ENCODE peak calls at places on chromosomes 3 and 15, in ten cellular contexts. T is neural crest cell; C is CD4-positive, alpha-beta T cell; M is sigmoid colon; V is left ventricle myocardium inferior; P is AG10803; Y is thoracic aorta; L is transverse colon; S is HFF-Myc; X is fibroblast of the aortic adventitia. W is an unnamed sample.

GRCh38 chr3:152505926-152506325 is 237.2 kb downstream of the MBNL1 start:
- DNase-seq in T (no peak), C (no peak), M (no peak), V (no peak), P (no peak), Y (no peak), L (no peak), S (no peak), X (no peak), W (no peak)

GRCh38 chr3:12934431-12934830 is 93.1 kb upstream of the RPL32 start:
- DNase-seq in T (no peak), C (no peak), M (peak), V (peak), P (peak), Y (peak), L (no peak), S (no peak), X (peak), W (no peak)

GRCh38 chr3:62817678-62818077 is 57.5 kb downstream of the CADPS start:
- DNase-seq in T (no peak), C (no peak), M (no peak), V (no peak), P (peak), Y (no peak), L (no peak), S (no peak), X (no peak), W (no peak)

GRCh38 chr15:82020588-82020987 is 25.2 kb downstream of the MEX3B start:
- DNase-seq in T (no peak), C (no peak), M (no peak), V (no peak), P (no peak), Y (no peak), L (no peak), S (no peak), X (no peak), W (no peak)

GRCh38 chr3:122907471-122907870 is 112.6 kb downstream of the SLC49A4 start:
- DNase-seq in T (no peak), C (no peak), M (no peak), V (no peak), P (no peak), Y (no peak), L (no peak), S (no peak), X (no peak), W (no peak)

GRCh38 chr15:85690546-85691226 is 104.0 kb downstream of the KLHL25 start:
- DNase-seq in T (no peak), C (peak), M (no peak), V (no peak), P (no peak), Y (no peak), L (no peak), S (no peak), X (no peak), W (no peak)

GRCh38 chr3:152320201-152320617 is 51.5 kb downstream of the MBNL1 start:
- DNase-seq in T (no peak), C (no peak), M (no peak), V (no peak), P (no peak), Y (no peak), L (no peak), S (no peak), X (peak), W (no peak)

GRCh38 chr3:126621171-126621570 is 33.8 kb downstream of the TXNRD3 start:
- DNase-seq in T (no peak), C (no peak), M (no peak), V (peak), P (peak), Y (no peak), L (no peak), S (no peak), X (peak), W (no peak)

GRCh38 chr15:85993116-85993515 is 86.6 kb upstream of the AGBL1 start:
- DNase-seq in T (no peak), C (no peak), M (no peak), V (no peak), P (no peak), Y (no peak), L (no peak), S (no peak), X (no peak), W (no peak)

GRCh38 chr3:150797155-150797554 is 34.2 kb upstream of the SIAH2 start:
- DNase-seq in T (no peak), C (no peak), M (no peak), V (no peak), P (no peak), Y (no peak), L (no peak), S (no peak), X (no peak), W (no peak)

GRCh38 chr15:77181305-77182074 is 110.6 kb upstream of the TSPAN3 start:
- DNase-seq in T (no peak), C (no peak), M (no peak), V (no peak), P (no peak), Y (no peak), L (no peak), S (no peak), X (no peak), W (no peak)

GRCh38 chr3:60742606-60743145 is 508.6 kb downstream of the FHIT start:
- DNase-seq in T (peak), C (no peak), M (no peak), V (no peak), P (peak), Y (no peak), L (no peak), S (peak), X (peak), W (no peak)

GRCh38 chr3:151537751-151538150 is 76.9 kb upstream of the IGSF10 start:
- DNase-seq in T (no peak), C (no peak), M (no peak), V (no peak), P (peak), Y (no peak), L (no peak), S (no peak), X (peak), W (no peak)

GRCh38 chr15:89150286-89150685 is 62.0 kb downstream of the ABHD2 start:
- DNase-seq in T (no peak), C (no peak), M (no peak), V (no peak), P (no peak), Y (no peak), L (no peak), S (no peak), X (no peak), W (no peak)

DNA sequence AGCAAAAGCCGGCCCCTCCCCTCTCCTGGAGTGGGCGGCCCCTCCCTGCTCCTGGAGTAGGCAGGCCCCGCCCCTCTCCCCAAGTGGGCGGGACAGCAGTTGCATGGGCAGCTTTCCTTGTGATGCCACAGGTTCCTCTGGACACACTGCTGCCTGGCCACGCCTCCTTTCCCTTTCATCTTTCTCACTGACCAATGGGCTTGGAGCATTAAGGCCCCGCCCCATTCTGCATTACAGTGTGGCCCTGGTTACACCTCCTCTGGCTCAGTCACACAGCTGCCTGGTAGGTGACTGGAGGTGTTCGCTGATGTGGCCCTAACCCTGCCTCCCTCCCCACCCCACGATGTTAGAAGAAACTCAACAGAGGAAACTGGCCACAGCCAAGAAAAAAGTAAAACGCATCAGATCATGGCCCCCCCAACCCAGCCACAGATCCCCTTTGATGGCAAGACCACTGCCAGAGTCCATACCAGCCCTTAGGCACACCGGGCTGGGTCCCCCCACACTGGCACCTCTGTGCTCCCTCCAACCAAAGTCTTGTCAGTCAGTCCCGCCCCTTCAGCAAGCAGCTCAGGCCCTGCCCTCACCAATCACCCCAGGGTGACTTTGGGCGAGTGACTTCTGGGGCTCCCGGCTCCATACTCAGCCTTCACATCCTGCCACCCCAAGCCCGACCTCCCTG is 84.3 kb downstream of the ADAMTS7 start:
- DNase-seq in T (no peak), C (no peak), M (no peak), V (no peak), P (no peak), Y (no peak), L (peak), S (no peak), X (no peak), W (no peak)
- TF ChIP-seq CTCF in T (no peak), C (no peak), M (no peak), V (no peak), P (no peak), Y (no peak), L (no peak), S (no peak), X (no peak), W (no peak)

GRCh38 chr15:70147778-70148177 is 50.1 kb upstream of the TLE3 start:
- DNase-seq in T (no peak), C (no peak), M (no peak), V (no peak), P (no peak), Y (no peak), L (no peak), S (no peak), X (no peak), W (no peak)
- TF ChIP-seq CTCF in T (no peak), C (no peak), M (no peak), V (no peak), P (no peak), Y (no peak), L (no peak), S (no peak), X (no peak), W (no peak)

GRCh38 chr3:131568460-131568859 is 65.7 kb upstream of the MRPL3 start:
- DNase-seq in T (no peak), C (no peak), M (no peak), V (no peak), P (no peak), Y (no peak), L (no peak), S (no peak), X (no peak), W (no peak)
- TF ChIP-seq CTCF in T (no peak), C (no peak), M (no peak), V (no peak), P (peak), Y (no peak), L (no peak), S (no peak), X (no peak), W (no peak)

GRCh38 chr3:56700136-56700535 is 17.1 kb upstream of the TASOR start:
- DNase-seq in T (no peak), C (no peak), M (no peak), V (no peak), P (no peak), Y (no peak), L (no peak), S (no peak), X (no peak), W (no peak)

GRCh38 chr3:56704706-56705105 is 21.6 kb upstream of the TASOR start:
- DNase-seq in T (no peak), C (no peak), M (no peak), V (no peak), P (no peak), Y (no peak), L (no peak), S (no peak), X (no peak), W (no peak)

GRCh38 chr3:56706629-56707028 is 23.6 kb upstream of the TASOR start:
- DNase-seq in T (no peak), C (no peak), M (no peak), V (no peak), P (no peak), Y (no peak), L (no peak), S (no peak), X (no peak), W (no peak)

DNA sequence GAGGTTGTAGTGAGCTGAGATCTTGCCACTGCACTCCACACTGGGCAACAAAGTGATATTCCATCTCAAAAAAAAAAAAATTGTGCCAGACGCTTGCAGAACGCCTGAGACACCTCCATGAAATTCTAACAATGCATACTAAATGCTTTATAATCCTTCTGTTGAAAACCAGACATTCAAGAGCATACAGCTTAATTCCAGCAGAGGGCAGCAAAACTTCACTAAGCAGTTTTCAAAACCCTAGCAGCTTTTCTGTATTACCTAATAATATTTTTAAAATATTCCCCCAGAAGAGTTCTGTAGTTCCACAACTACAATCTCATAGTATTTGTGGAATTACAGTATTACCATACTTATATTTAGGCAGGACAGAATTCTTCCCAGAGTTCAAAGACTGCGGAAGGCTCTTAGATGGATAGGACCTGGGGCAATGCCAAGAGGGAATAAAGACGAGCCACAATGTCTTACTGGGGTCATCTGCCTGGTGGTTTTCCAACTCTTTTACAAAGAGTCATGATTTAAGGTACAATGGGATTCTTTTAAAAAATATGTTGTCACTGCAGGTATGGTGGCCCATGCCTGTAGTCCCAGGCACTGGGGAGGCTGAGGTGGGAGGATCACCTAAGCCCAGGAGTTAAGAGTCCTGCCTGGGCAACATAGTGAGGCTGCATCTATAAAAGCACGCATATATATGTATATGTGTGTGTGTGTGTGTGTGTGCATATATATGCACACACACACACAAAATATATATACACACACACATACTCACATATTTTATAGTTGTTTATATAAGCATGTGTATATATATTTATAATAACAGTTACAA is 19.6 kb upstream of the TASOR start:
- DNase-seq in T (peak), C (peak), M (no peak), V (no peak), P (peak), Y (no peak), L (peak), S (peak), X (peak), W (no peak)
- TF ChIP-seq CTCF in T (peak), C (peak), M (peak), V (peak), P (peak), Y (peak), L (peak), S (peak), X (peak), W (peak)

GRCh38 chr3:159631226-159631625 is 357.4 kb upstream of the IL12A start:
- DNase-seq in T (no peak), C (no peak), M (no peak), V (no peak), P (no peak), Y (no peak), L (no peak), S (no peak), X (no peak), W (no peak)

GRCh38 chr3:159634414-159634813 is 354.2 kb upstream of the IL12A start:
- DNase-seq in T (no peak), C (no peak), M (no peak), V (no peak), P (peak), Y (no peak), L (no peak), S (no peak), X (peak), W (no peak)

GRCh38 chr3:159632847-159633246 is 355.8 kb upstream of the IL12A start:
- DNase-seq in T (no peak), C (no peak), M (no peak), V (no peak), P (no peak), Y (no peak), L (no peak), S (no peak), X (no peak), W (no peak)

GRCh38 chr3:159629329-159630084 is 359.1 kb upstream of the IL12A start:
- DNase-seq in T (no peak), C (no peak), M (no peak), V (no peak), P (no peak), Y (no peak), L (no peak), S (no peak), X (no peak), W (no peak)

DNA sequence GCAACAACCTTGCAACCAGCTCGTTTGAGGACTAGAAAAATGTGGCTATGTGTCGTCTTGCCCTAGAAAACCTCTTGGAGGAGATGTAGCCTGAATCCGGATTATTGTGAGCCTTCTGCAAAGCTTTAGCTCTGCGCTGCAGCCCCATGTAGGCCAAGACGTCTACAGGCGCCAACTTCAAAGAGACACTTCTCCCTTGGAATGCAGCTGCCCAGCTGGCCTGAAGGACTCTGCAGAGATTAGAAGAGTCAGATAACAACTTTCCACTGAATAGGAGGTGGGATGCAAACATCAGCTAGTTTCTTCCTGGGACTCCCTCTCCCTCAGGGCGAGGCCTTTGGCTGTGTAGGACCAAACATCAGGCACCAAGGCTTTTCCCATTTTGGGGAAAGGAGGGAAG is 356.5 kb upstream of the IL12A start:
- DNase-seq in T (no peak), C (no peak), M (no peak), V (no peak), P (no peak), Y (no peak), L (no peak), S (no peak), X (no peak), W (no peak)
- TF ChIP-seq CTCF in T (no peak), C (no peak), M (no peak), V (no peak), P (no peak), Y (no peak), L (no peak), S (no peak), X (no peak), W (no peak)

GRCh38 chr3:8737823-8738222 is 4.2 kb downstream of the CAV3 start:
- DNase-seq in T (no peak), C (no peak), M (no peak), V (no peak), P (no peak), Y (no peak), L (no peak), S (no peak), X (no peak), W (no peak)

GRCh38 chr3:8737301-8737700 is 3.7 kb downstream of the CAV3 start:
- DNase-seq in T (no peak), C (no peak), M (no peak), V (no peak), P (no peak), Y (no peak), L (no peak), S (no peak), X (no peak), W (no peak)

GRCh38 chr3:8734908-8735307 is 1.3 kb downstream of the CAV3 start:
- DNase-seq in T (no peak), C (no peak), M (no peak), V (no peak), P (no peak), Y (no peak), L (no peak), S (no peak), X (no peak), W (no peak)

GRCh38 chr3:8734137-8734878 is 706 bp downstream of the CAV3 start:
- DNase-seq in T (no peak), C (no peak), M (no peak), V (no peak), P (no peak), Y (no peak), L (no peak), S (no peak), X (no peak), W (no peak)

DNA sequence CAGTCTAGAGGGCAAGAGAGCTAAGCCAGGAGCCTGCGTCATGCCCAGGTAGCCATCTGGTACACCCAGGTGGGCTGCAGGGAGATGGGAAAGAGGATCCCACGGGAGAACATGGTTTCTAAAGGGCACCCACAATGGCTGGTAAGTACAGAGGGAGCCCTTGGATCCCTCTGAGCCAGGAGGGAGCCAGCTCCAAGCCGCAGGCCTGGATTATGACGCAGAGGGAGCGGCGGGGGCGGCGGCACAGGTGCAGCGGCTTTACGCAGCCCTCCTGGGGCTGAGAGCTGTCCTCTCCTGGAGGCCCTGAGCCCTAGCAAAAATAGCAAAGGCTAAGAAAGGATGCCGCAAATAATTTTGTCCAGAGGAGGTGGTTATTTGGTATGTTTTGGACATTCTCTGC is 2.8 kb downstream of the CAV3 start:
- DNase-seq in T (no peak), C (no peak), M (no peak), V (no peak), P (no peak), Y (no peak), L (no peak), S (no peak), X (no peak), W (no peak)
- TF ChIP-seq CTCF in T (no peak), C (no peak), M (no peak), V (no peak), P (no peak), Y (no peak), L (no peak), S (no peak), X (no peak), W (no peak)